ENCODE peak calls at places on chromosomes 3 and 15, in six cellular contexts. One of them, this sample, is unnamed.

GRCh38 chr15:96328101-96328958 is 2.2 kb upstream of the NR2F2 start:
- DNase-seq in lower leg skin: no peak
- DNase-seq in upper lobe of left lung: no peak
- DNase-seq in AG04449: no peak
- DNase-seq in Calu3: no peak
- DNase-seq in mucosa of descending colon: no peak
- DNase-seq in this sample: no peak

GRCh38 chr15:89827821-89828220 is 13.2 kb upstream of the ANPEP start:
- DNase-seq in AG04449: no peak
- DNase-seq in upper lobe of left lung: no peak
- DNase-seq in Calu3: no peak
- DNase-seq in mucosa of descending colon: peak
- DNase-seq in lower leg skin: no peak
- DNase-seq in this sample: no peak

GRCh38 chr3:112365035-112365434 is 32.1 kb downstream of the CD200 start:
- DNase-seq in mucosa of descending colon: no peak
- DNase-seq in lower leg skin: no peak
- DNase-seq in Calu3: no peak
- DNase-seq in AG04449: no peak
- DNase-seq in upper lobe of left lung: no peak
- DNase-seq in this sample: no peak

GRCh38 chr3:39250116-39250747 is 29.6 kb downstream of the CX3CR1 start:
- DNase-seq in AG04449: no peak
- DNase-seq in mucosa of descending colon: no peak
- DNase-seq in Calu3: no peak
- DNase-seq in lower leg skin: no peak
- DNase-seq in upper lobe of left lung: no peak
- DNase-seq in this sample: no peak

GRCh38 chr3:13808576-13808975 is 71.3 kb downstream of the WNT7A start:
- DNase-seq in mucosa of descending colon: no peak
- DNase-seq in Calu3: no peak
- DNase-seq in lower leg skin: no peak
- DNase-seq in upper lobe of left lung: no peak
- DNase-seq in AG04449: no peak
- DNase-seq in this sample: no peak

GRCh38 chr15:26179906-26180305 is 316.8 kb upstream of the ATP10A start:
- DNase-seq in Calu3: no peak
- DNase-seq in upper lobe of left lung: no peak
- DNase-seq in lower leg skin: no peak
- DNase-seq in mucosa of descending colon: no peak
- DNase-seq in AG04449: no peak
- DNase-seq in this sample: no peak

GRCh38 chr3:126573492-126574117 is 14.9 kb upstream of the C3orf22 start:
- DNase-seq in Calu3: peak
- DNase-seq in lower leg skin: peak
- DNase-seq in upper lobe of left lung: peak
- DNase-seq in mucosa of descending colon: peak
- DNase-seq in AG04449: no peak
- DNase-seq in this sample: no peak

GRCh38 chr3:5891721-5892120 is 704.2 kb downstream of the EDEM1 start:
- DNase-seq in mucosa of descending colon: no peak
- DNase-seq in AG04449: no peak
- DNase-seq in upper lobe of left lung: no peak
- DNase-seq in lower leg skin: no peak
- DNase-seq in Calu3: no peak
- DNase-seq in this sample: no peak

GRCh38 chr3:58242340-58242739 is 4.7 kb downstream of the ABHD6 start:
- DNase-seq in lower leg skin: no peak
- DNase-seq in mucosa of descending colon: no peak
- DNase-seq in Calu3: no peak
- DNase-seq in upper lobe of left lung: no peak
- DNase-seq in AG04449: no peak
- DNase-seq in this sample: no peak

GRCh38 chr15:47027322-47027946 is 689.9 kb upstream of the SEMA6D start:
- DNase-seq in lower leg skin: no peak
- DNase-seq in upper lobe of left lung: no peak
- DNase-seq in Calu3: no peak
- DNase-seq in mucosa of descending colon: no peak
- DNase-seq in AG04449: no peak
- DNase-seq in this sample: no peak
- TF ChIP-seq CTCF in lower leg skin: no peak
- TF ChIP-seq CTCF in upper lobe of left lung: no peak
- TF ChIP-seq CTCF in Calu3: no peak
- TF ChIP-seq CTCF in mucosa of descending colon: no peak
- TF ChIP-seq CTCF in AG04449: no peak
- TF ChIP-seq CTCF in this sample: no peak

GRCh38 chr15:73683624-73684536 is at the start of gene CD276:
- DNase-seq in upper lobe of left lung: peak
- DNase-seq in Calu3: peak
- DNase-seq in mucosa of descending colon: peak
- DNase-seq in AG04449: no peak
- DNase-seq in lower leg skin: peak
- DNase-seq in this sample: no peak
- TF ChIP-seq CTCF in upper lobe of left lung: peak
- TF ChIP-seq CTCF in Calu3: peak
- TF ChIP-seq CTCF in mucosa of descending colon: peak
- TF ChIP-seq CTCF in AG04449: peak
- TF ChIP-seq CTCF in lower leg skin: no peak
- TF ChIP-seq CTCF in this sample: no peak

GRCh38 chr3:143119009-143119914 is at the start of gene CHST2:
- DNase-seq in lower leg skin: no peak
- DNase-seq in AG04449: no peak
- DNase-seq in Calu3: peak
- DNase-seq in mucosa of descending colon: peak
- DNase-seq in upper lobe of left lung: peak
- DNase-seq in this sample: peak
- TF ChIP-seq CTCF in lower leg skin: no peak
- TF ChIP-seq CTCF in AG04449: no peak
- TF ChIP-seq CTCF in Calu3: no peak
- TF ChIP-seq CTCF in mucosa of descending colon: no peak
- TF ChIP-seq CTCF in upper lobe of left lung: no peak
- TF ChIP-seq CTCF in this sample: no peak

GRCh38 chr15:69558138-69558409 is 105.5 kb downstream of the RPLP1 start:
- DNase-seq in AG04449: no peak
- DNase-seq in lower leg skin: no peak
- DNase-seq in Calu3: no peak
- DNase-seq in upper lobe of left lung: no peak
- DNase-seq in mucosa of descending colon: no peak
- DNase-seq in this sample: no peak

GRCh38 chr15:69562097-69562496 is 109.5 kb downstream of the RPLP1 start:
- DNase-seq in Calu3: no peak
- DNase-seq in lower leg skin: no peak
- DNase-seq in mucosa of descending colon: no peak
- DNase-seq in AG04449: no peak
- DNase-seq in upper lobe of left lung: no peak
- DNase-seq in this sample: no peak

GRCh38 chr15:69557340-69558137 is 104.9 kb downstream of the RPLP1 start:
- DNase-seq in mucosa of descending colon: no peak
- DNase-seq in Calu3: peak
- DNase-seq in upper lobe of left lung: peak
- DNase-seq in lower leg skin: no peak
- DNase-seq in AG04449: peak
- DNase-seq in this sample: no peak

GRCh38 chr15:69561071-69561784 is 108.6 kb downstream of the RPLP1 start:
- DNase-seq in lower leg skin: no peak
- DNase-seq in AG04449: no peak
- DNase-seq in Calu3: no peak
- DNase-seq in mucosa of descending colon: peak
- DNase-seq in upper lobe of left lung: no peak
- DNase-seq in this sample: no peak

DNA sequence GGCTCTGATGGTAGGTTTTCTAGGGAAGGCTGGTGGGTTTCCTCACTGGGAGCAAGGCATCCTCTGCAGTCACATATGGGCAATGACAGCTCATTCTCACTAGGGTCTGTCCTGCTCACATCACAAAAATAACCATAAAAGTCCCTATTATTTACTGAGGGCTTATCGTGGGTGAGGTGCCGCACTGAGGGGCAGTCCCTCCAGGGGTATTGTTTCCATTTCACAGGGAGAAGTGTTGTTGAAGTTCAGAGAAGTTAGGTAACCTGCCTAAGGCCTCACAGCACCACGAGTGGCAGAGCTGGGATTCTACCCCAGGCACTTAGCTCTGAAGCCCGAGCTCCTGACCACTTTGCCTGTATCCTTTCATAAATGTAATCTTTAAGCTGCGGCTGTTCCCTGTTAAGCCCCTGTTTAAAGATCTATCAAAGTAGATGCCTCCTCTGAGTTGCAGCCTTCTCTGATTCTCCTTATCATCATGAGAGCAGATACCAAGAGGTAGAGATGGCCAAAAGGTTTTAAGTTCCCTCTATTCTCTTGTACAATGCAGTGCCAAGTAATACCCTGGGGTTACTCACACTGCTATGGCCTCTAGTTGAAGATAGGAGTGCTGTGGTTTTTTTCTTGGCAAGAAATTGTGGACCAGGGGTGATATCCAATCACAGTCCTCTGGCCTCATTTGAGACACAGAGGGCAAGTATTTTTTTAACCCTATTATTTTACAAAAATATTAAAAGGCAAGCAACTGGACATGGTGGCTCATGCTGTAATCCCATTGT is 107.0 kb downstream of the RPLP1 start:
- DNase-seq in lower leg skin: no peak
- DNase-seq in Calu3: no peak
- DNase-seq in AG04449: no peak
- DNase-seq in mucosa of descending colon: no peak
- DNase-seq in upper lobe of left lung: no peak
- DNase-seq in this sample: no peak
- TF ChIP-seq CTCF in lower leg skin: no peak
- TF ChIP-seq CTCF in Calu3: no peak
- TF ChIP-seq CTCF in AG04449: no peak
- TF ChIP-seq CTCF in mucosa of descending colon: no peak
- TF ChIP-seq CTCF in upper lobe of left lung: no peak
- TF ChIP-seq CTCF in this sample: no peak

GRCh38 chr3:49929333-49930240 is at the start of gene MON1A:
- DNase-seq in Calu3: peak
- DNase-seq in mucosa of descending colon: peak
- DNase-seq in AG04449: no peak
- DNase-seq in lower leg skin: peak
- DNase-seq in upper lobe of left lung: peak
- DNase-seq in this sample: peak
- TF ChIP-seq CTCF in Calu3: no peak
- TF ChIP-seq CTCF in mucosa of descending colon: peak
- TF ChIP-seq CTCF in AG04449: peak
- TF ChIP-seq CTCF in lower leg skin: no peak
- TF ChIP-seq CTCF in upper lobe of left lung: peak
- TF ChIP-seq CTCF in this sample: no peak

DNA sequence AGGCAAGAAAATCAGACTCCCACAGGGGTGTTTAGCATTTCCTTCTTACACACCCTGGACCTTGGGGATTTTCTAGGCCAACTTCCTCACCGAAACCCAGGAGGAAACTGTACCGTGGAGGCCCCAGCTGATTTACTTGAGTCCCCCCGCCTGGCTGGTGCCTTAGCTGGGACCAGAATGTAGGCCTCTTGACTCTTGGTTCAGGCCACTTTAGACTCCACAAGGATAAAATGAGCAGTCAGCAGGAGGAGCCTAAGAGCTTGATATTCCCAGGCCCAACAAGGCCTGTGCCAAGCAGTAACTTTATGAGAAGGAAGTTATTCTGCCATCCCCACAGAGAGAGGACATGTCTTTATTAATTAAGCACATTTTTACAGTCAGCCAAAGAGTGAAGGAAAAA is 4.6 kb upstream of the APBA2 start:
- DNase-seq in lower leg skin: no peak
- DNase-seq in Calu3: no peak
- DNase-seq in AG04449: peak
- DNase-seq in mucosa of descending colon: no peak
- DNase-seq in upper lobe of left lung: no peak
- DNase-seq in this sample: no peak
- TF ChIP-seq CTCF in lower leg skin: no peak
- TF ChIP-seq CTCF in Calu3: no peak
- TF ChIP-seq CTCF in AG04449: peak
- TF ChIP-seq CTCF in mucosa of descending colon: no peak
- TF ChIP-seq CTCF in upper lobe of left lung: no peak
- TF ChIP-seq CTCF in this sample: no peak

GRCh38 chr15:77094397-77095030 is 23.6 kb upstream of the TSPAN3 start:
- DNase-seq in Calu3: no peak
- DNase-seq in mucosa of descending colon: no peak
- DNase-seq in upper lobe of left lung: no peak
- DNase-seq in lower leg skin: no peak
- DNase-seq in AG04449: no peak
- DNase-seq in this sample: no peak
- TF ChIP-seq CTCF in Calu3: no peak
- TF ChIP-seq CTCF in mucosa of descending colon: no peak
- TF ChIP-seq CTCF in upper lobe of left lung: no peak
- TF ChIP-seq CTCF in lower leg skin: no peak
- TF ChIP-seq CTCF in AG04449: no peak
- TF ChIP-seq CTCF in this sample: no peak

GRCh38 chr15:97995192-97995591 is 34.7 kb downstream of the ARRDC4 start:
- DNase-seq in upper lobe of left lung: no peak
- DNase-seq in AG04449: no peak
- DNase-seq in lower leg skin: no peak
- DNase-seq in Calu3: peak
- DNase-seq in mucosa of descending colon: no peak
- DNase-seq in this sample: no peak
- TF ChIP-seq CTCF in upper lobe of left lung: no peak
- TF ChIP-seq CTCF in AG04449: no peak
- TF ChIP-seq CTCF in lower leg skin: no peak
- TF ChIP-seq CTCF in Calu3: no peak
- TF ChIP-seq CTCF in mucosa of descending colon: no peak
- TF ChIP-seq CTCF in this sample: no peak